ENCODE peak calls at places on chromosomes 4 and X, in five cellular contexts. X, O, K, G and E are unnamed samples.

GRCh38 chrX:132384301-132384700 is 104.5 kb downstream of the MBNL3 start:
- DNase-seq in K (no peak), G (no peak), O (no peak), X (no peak), E (no peak)

GRCh38 chr4:138658518-138658917 is 357.1 kb upstream of the NOCT start:
- DNase-seq in G (no peak), K (no peak), O (no peak), X (no peak), E (no peak)

GRCh38 chrX:1140236-1140681 is 72.2 kb downstream of the CRLF2 start:
- DNase-seq in O (peak), G (no peak), X (no peak), K (no peak), E (no peak)

GRCh38 chrX:13215729-13216128 is 104.1 kb downstream of the ATXN3L start:
- DNase-seq in O (no peak), X (no peak), G (no peak), K (no peak), E (no peak)

GRCh38 chrX:129427267-129427666 is 96.0 kb downstream of the SMARCA1 start:
- DNase-seq in K (no peak), G (no peak), X (no peak), O (no peak), E (no peak)

GRCh38 chrX:40172169-40172979 is 74.6 kb upstream of the BCOR start:
- DNase-seq in O (peak), K (peak), X (no peak), G (no peak), E (no peak)

GRCh38 chr4:88097781-88098180 is 60.7 kb downstream of the ABCG2 start:
- DNase-seq in K (no peak), O (no peak), X (no peak), G (no peak), E (no peak)

GRCh38 chr4:21512351-21512750 is 436.2 kb downstream of the KCNIP4 start:
- DNase-seq in G (no peak), X (no peak), O (no peak), K (peak), E (peak)

GRCh38 chr4:102449751-102450352 is 51.3 kb upstream of the NFKB1 start:
- DNase-seq in X (no peak), O (no peak), G (no peak), K (peak), E (peak)

GRCh38 chrX:42289492-42290385 is 366.4 kb upstream of the CASK start:
- DNase-seq in O (no peak), G (no peak), X (no peak), K (no peak), E (no peak)

GRCh38 chrX:119218198-119218597 is 17.9 kb upstream of the PGRMC1 start:
- DNase-seq in X (no peak), G (no peak), O (no peak), K (no peak), E (no peak)

GRCh38 chrX:132463411-132463810 is 25.4 kb downstream of the MBNL3 start:
- DNase-seq in K (no peak), O (no peak), X (no peak), G (no peak), E (no peak)

GRCh38 chr4:114163051-114163450 is 183.6 kb upstream of the ARSJ start:
- DNase-seq in K (no peak), G (no peak), O (no peak), X (no peak), E (no peak)

GRCh38 chrX:133670394-133670793 is 255.1 kb upstream of the GPC4 start:
- DNase-seq in O (no peak), G (no peak), K (peak), X (no peak), E (peak)

GRCh38 chrX:147884958-147885357 is 26.8 kb upstream of the FMR1 start:
- DNase-seq in K (no peak), X (no peak), G (no peak), O (no peak), E (no peak)

GRCh38 chr4:143381171-143382118 is 44.8 kb downstream of the GAB1 start:
- DNase-seq in G (no peak), O (peak), K (no peak), X (peak), E (peak)

GRCh38 chr4:155604718-155605601 is 61.7 kb upstream of the GUCY1A1 start:
- DNase-seq in G (no peak), O (peak), K (no peak), X (peak), E (peak)

GRCh38 chr4:87038837-87039715 is 104.3 kb downstream of the AFF1 start:
- DNase-seq in X (peak), O (peak), K (no peak), G (no peak), E (peak)

GRCh38 chr4:3515646-3516045 is 16.6 kb downstream of the LRPAP1 start:
- DNase-seq in K (no peak), X (no peak), G (no peak), O (no peak), E (no peak)

GRCh38 chrX:118976599-118977340 is 2.4 kb downstream of the LONRF3 start:
- DNase-seq in X (no peak), O (peak), G (no peak), K (peak), E (no peak)

GRCh38 chr4:103018391-103019318 is 850 bp downstream of the SLC9B1 start:
- DNase-seq in X (peak), K (no peak), G (no peak), O (peak), E (no peak)

GRCh38 chr4:129358571-129358970 is 262.6 kb downstream of the C4orf33 start:
- DNase-seq in K (no peak), G (no peak), O (no peak), X (no peak), E (peak)

GRCh38 chr4:151198748-151199147 is 78.2 kb upstream of the PRSS48 start:
- DNase-seq in O (no peak), K (no peak), X (no peak), G (no peak), E (no peak)

GRCh38 chr4:2250764-2251072 is 8.8 kb upstream of the HAUS3 start:
- DNase-seq in X (peak), O (no peak), K (no peak), G (no peak), E (no peak)

GRCh38 chr4:47017494-47017893 is 13.9 kb upstream of the GABRB1 start:
- DNase-seq in G (no peak), K (no peak), X (no peak), O (no peak), E (no peak)

GRCh38 chrX:49003696-49004095 is 1.6 kb upstream of the GRIPAP1 start:
- DNase-seq in O (no peak), X (no peak), G (no peak), K (no peak), E (no peak)

GRCh38 chr4:147518086-147518485 is 37.2 kb downstream of the EDNRA start:
- DNase-seq in K (no peak), G (no peak), X (no peak), O (no peak), E (peak)

GRCh38 chr4:17812801-17813200 is 2.0 kb downstream of the NCAPG start:
- DNase-seq in O (no peak), K (no peak), G (no peak), X (no peak), E (no peak)

GRCh38 chrX:85024562-85024961 is 20.9 kb downstream of the APOOL start:
- DNase-seq in G (no peak), O (no peak), X (no peak), K (no peak), E (no peak)

GRCh38 chr4:159455675-159456235 is 352.9 kb downstream of the RAPGEF2 start:
- DNase-seq in O (no peak), X (no peak), G (no peak), K (peak), E (no peak)

GRCh38 chr4:149841686-149842085 is 26.0 kb upstream of the IQCM start:
- DNase-seq in X (no peak), G (no peak), O (no peak), K (no peak), E (no peak)

GRCh38 chr4:137749466-137749865 is 217.2 kb upstream of the PCDH18 start:
- DNase-seq in O (no peak), G (no peak), K (no peak), X (no peak), E (peak)

GRCh38 chr4:89247951-89248350 is 59.6 kb downstream of the GPRIN3 start:
- DNase-seq in O (no peak), K (no peak), G (no peak), X (no peak), E (no peak)

GRCh38 chr4:54067163-54067562 is 2.8 kb upstream of the CHIC2 start:
- DNase-seq in O (peak), X (peak), G (no peak), K (peak), E (no peak)

GRCh38 chrX:39171686-39172085 is 370.4 kb downstream of the MID1IP1 start:
- DNase-seq in G (no peak), X (no peak), K (no peak), O (no peak), E (no peak)

GRCh38 chrX:39167791-39168190 is 366.5 kb downstream of the MID1IP1 start:
- DNase-seq in O (no peak), X (no peak), G (no peak), K (no peak), E (no peak)

GRCh38 chrX:39165773-39166172 is 364.5 kb downstream of the MID1IP1 start:
- DNase-seq in K (no peak), O (no peak), G (no peak), X (no peak), E (no peak)

GRCh38 chrX:39170432-39170831 is 369.2 kb downstream of the MID1IP1 start:
- DNase-seq in O (no peak), G (no peak), X (no peak), K (no peak), E (no peak)

DNA sequence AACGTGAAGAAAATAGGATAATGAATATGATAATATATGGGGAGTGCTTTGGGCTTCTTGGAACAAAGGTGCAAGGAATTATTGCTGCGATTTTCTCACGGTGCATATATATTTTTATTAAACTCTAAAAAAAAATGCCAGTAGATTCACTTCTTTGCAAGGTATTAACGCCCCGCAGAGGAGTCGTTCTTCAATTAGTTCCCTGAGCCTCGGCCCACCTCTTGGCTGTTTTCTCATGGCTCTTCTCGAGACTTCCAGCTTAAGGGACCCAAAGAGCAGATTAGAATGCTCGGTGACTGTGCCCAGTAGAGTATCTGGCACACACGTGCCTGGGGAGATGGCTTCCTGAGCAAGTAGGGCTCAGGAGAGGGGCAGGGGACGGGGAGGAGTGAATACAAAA is 367.4 kb downstream of the MID1IP1 start:
- DNase-seq in K (no peak), O (no peak), X (no peak), G (no peak), E (no peak)
- TF ChIP-seq CTCF in K (no peak), O (no peak), X (no peak), G (no peak), E (no peak)

GRCh38 chr4:189404271-189404670 is 536.4 kb upstream of the FRG1 start:
- DNase-seq in X (no peak), K (no peak), O (no peak), G (no peak), E (no peak)
- TF ChIP-seq CTCF in X (no peak), K (no peak), O (no peak), G (no peak), E (no peak)

GRCh38 chr4:86033171-86033570 is 326.7 kb downstream of the MAPK10 start:
- DNase-seq in G (no peak), X (peak), K (no peak), O (peak), E (peak)
- TF ChIP-seq CTCF in G (no peak), X (no peak), K (no peak), O (no peak), E (peak)

DNA sequence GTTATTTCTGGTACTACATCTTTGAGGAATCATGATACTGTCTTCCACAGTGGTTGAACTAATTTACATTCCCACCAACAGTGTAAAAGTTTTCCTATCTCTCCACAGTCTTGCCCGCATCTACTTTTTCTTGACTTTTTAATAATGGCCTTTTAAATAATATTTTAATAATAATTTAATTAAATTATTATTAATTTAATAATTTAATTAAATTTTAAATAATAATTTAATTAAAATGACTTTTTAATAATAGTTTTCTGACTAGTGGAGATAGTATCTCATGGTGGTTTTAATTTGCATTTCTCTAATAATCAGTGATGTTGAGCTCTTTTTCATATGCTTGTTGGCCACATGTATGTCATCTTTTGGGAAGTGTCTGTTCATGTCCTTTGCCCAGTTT is 1395.0 kb upstream of the ADGRL3 start:
- DNase-seq in G (no peak), O (no peak), K (no peak), X (no peak), E (no peak)
- TF ChIP-seq CTCF in G (no peak), O (no peak), K (no peak), X (no peak), E (no peak)

GRCh38 chrX:151873096-151873495 is 39.6 kb upstream of the MAGEA4 start:
- DNase-seq in K (no peak), G (no peak), X (no peak), O (no peak), E (peak)

GRCh38 chrX:151875270-151876026 is 37.2 kb upstream of the MAGEA4 start:
- DNase-seq in G (no peak), X (no peak), K (no peak), O (no peak), E (no peak)

GRCh38 chrX:151870603-151871002 is 42.1 kb upstream of the MAGEA4 start:
- DNase-seq in G (no peak), K (no peak), X (no peak), O (no peak), E (peak)

GRCh38 chrX:151871244-151871643 is 41.4 kb upstream of the MAGEA4 start:
- DNase-seq in K (no peak), O (no peak), X (no peak), G (no peak), E (peak)
- TF ChIP-seq CTCF in K (no peak), O (no peak), X (no peak), G (no peak), E (no peak)

DNA sequence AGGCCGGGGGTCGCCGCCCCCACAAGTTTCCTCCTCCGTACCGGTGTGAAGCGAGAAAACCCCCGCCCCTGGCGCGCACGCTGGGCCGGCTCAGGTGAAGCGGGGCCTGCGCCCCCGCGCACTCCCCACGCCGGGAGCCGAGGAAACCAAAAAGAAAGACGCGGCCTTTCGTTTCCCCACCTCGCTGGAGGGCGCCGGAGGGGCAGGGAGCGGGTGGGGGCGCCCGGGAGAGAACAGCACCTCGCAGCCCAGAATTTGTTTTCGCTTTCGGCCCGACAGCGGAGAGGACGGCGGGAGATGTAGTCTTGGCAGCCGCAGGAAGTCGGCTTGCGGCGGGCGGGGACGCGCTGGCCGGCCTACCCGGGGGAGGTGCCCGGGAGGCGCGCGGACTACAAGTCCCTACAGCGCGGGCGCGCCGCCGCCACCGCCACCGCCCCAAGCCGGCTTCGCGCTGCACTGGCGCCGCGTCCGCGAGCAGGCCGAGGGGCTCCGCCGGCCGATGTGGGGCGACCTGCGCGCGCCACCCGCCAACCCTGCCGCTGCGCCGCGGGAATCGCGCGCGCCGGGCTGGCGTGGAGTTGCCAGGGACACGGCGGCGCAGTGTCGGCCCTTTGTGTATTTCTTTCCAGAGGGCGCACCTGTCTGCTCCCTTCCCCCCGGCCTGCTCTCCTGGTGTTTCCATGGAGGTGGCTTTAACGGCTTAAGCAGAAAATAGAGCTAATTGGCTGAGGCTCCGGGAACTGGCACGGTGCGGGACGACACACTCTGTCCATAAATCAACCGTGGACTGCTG is at the start of gene OTUD4:
- DNase-seq in G (peak), K (peak), O (peak), X (peak), E (peak)
- TF ChIP-seq CTCF in G (no peak), K (no peak), O (no peak), X (peak), E (peak)

GRCh38 chr4:188781655-188782054 is 642.4 kb downstream of the TRIML1 start:
- DNase-seq in G (no peak), X (no peak), O (no peak), K (peak), E (no peak)
- TF ChIP-seq CTCF in G (no peak), X (peak), O (no peak), K (peak), E (peak)

DNA sequence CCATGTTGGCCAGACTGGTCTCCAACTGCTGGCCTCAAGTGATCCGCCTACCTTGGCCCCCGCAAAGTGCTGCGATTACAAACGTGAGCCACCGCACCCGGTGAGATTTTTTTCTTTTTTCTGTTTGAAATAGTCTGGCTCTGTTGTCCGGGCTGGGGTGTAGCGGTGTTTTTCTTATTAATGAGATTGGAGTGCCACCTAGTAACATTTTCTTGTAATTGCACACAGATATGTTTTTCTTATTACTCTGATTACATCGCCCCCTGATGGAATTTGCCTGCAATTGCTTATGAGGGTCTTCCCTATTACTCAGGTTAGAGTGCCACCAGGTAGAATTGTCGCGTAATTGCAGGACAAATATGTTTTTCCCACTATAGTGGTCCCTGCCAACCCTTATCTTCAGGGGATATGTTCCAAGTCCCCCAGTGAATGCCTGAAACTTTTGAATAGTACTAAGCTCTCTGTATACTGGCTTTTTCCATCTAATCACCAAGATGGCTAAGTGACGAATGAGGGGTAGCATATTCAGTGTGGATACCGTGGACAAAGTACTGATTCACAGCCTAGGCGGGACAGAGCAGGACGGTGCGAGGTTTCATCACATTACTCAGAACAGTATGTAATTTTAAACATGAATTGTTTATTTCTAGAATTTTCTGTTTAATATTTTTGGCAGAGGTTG is 8.6 kb upstream of the PDHA1 start:
- DNase-seq in G (no peak), O (no peak), X (no peak), K (peak), E (no peak)
- TF ChIP-seq CTCF in G (no peak), O (no peak), X (no peak), K (peak), E (peak)

GRCh38 chrX:111167334-111167733 is 71.3 kb downstream of the PAK3 start:
- DNase-seq in X (no peak), G (no peak), O (no peak), K (no peak), E (no peak)

GRCh38 chrX:111165902-111166301 is 69.9 kb downstream of the PAK3 start:
- DNase-seq in G (no peak), X (no peak), O (no peak), K (no peak), E (no peak)

GRCh38 chrX:111169141-111169540 is 73.2 kb downstream of the PAK3 start:
- DNase-seq in O (no peak), G (no peak), X (no peak), K (no peak), E (no peak)

GRCh38 chrX:111170017-111170416 is 74.0 kb downstream of the PAK3 start:
- DNase-seq in K (no peak), X (no peak), G (no peak), O (no peak), E (no peak)

DNA sequence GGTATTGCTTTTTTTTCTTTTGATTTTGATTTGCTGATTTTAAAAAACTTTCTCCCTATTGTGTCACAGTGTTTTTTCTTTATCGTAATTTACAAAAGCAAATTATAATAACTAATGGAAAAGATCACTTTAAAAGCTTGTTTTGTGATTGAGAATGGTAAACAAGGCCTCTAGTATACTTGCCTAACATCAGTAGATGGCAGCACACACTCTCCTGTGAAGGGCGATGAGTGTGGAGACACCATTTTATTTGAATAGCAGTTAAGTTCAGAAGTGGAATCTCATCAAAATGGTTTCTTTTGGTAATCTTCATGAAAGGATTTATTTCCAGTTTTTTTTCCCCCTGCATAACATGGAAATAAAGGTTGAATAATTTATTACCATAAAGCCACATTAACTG is 72.3 kb downstream of the PAK3 start:
- DNase-seq in K (peak), X (no peak), O (no peak), G (no peak), E (peak)
- TF ChIP-seq CTCF in K (no peak), X (no peak), O (no peak), G (no peak), E (peak)